ENCODE peak calls at places on chromosome 14, in five cellular contexts. One of them, this sample, is unnamed. For H3K4me1, the result is how much of the 10 kb centered on the place peaks cover.

GRCh38 chr14:63745858-63746425 is 18.1 kb upstream of the SGPP1 start:
- DNase-seq in GM23338: no peak
- DNase-seq in transverse colon: peak
- DNase-seq in ascending aorta: no peak
- DNase-seq in neuronal stem cell: no peak
- DNase-seq in this sample: no peak

GRCh38 chr14:104298458-104298857 is 160.1 kb downstream of the KIF26A start:
- DNase-seq in GM23338: no peak
- DNase-seq in transverse colon: no peak
- DNase-seq in ascending aorta: no peak
- DNase-seq in neuronal stem cell: no peak
- DNase-seq in this sample: no peak

GRCh38 chr14:73463411-73463810 is 5.1 kb upstream of the NUMB start:
- DNase-seq in GM23338: no peak
- DNase-seq in transverse colon: peak
- DNase-seq in ascending aorta: peak
- DNase-seq in neuronal stem cell: no peak
- DNase-seq in this sample: peak

GRCh38 chr14:105315211-105315721 is 718 bp downstream of the PACS2 start:
- DNase-seq in GM23338: peak
- DNase-seq in transverse colon: peak
- DNase-seq in ascending aorta: no peak
- DNase-seq in neuronal stem cell: no peak
- DNase-seq in this sample: no peak

GRCh38 chr14:54671537-54671936 is 104.6 kb downstream of the SAMD4A start:
- DNase-seq in GM23338: no peak
- DNase-seq in transverse colon: no peak
- DNase-seq in ascending aorta: no peak
- DNase-seq in neuronal stem cell: no peak
- DNase-seq in this sample: no peak

GRCh38 chr14:75615200-75615599 is 36.8 kb downstream of the FLVCR2 start:
- DNase-seq in GM23338: no peak
- DNase-seq in transverse colon: no peak
- DNase-seq in ascending aorta: no peak
- DNase-seq in neuronal stem cell: no peak
- DNase-seq in this sample: peak

GRCh38 chr14:105884808-105885281 is 358.5 kb downstream of the TMEM121 start:
- DNase-seq in GM23338: no peak
- DNase-seq in transverse colon: no peak
- DNase-seq in ascending aorta: no peak
- DNase-seq in neuronal stem cell: no peak
- DNase-seq in this sample: peak

GRCh38 chr14:83120187-83120586 is 1586.5 kb upstream of the SEL1L start:
- DNase-seq in GM23338: no peak
- DNase-seq in transverse colon: no peak
- DNase-seq in ascending aorta: no peak
- DNase-seq in neuronal stem cell: no peak
- DNase-seq in this sample: no peak

GRCh38 chr14:103143535-103143934 is 20.3 kb downstream of the TNFAIP2 start:
- DNase-seq in GM23338: no peak
- DNase-seq in transverse colon: no peak
- DNase-seq in ascending aorta: no peak
- DNase-seq in neuronal stem cell: no peak
- DNase-seq in this sample: no peak

GRCh38 chr14:44339256-44339655 is 167.8 kb downstream of the FSCB start:
- DNase-seq in GM23338: no peak
- DNase-seq in transverse colon: no peak
- DNase-seq in ascending aorta: no peak
- DNase-seq in neuronal stem cell: no peak
- DNase-seq in this sample: no peak
- H3K27ac ChIP-seq in GM23338: no peak
- H3K27ac ChIP-seq in transverse colon: no peak
- H3K27ac ChIP-seq in ascending aorta: no peak
- H3K27ac ChIP-seq in neuronal stem cell: no peak
- H3K27ac ChIP-seq in this sample: no peak

GRCh38 chr14:95147597-95147996 is 9.7 kb downstream of the DICER1 start:
- DNase-seq in GM23338: no peak
- DNase-seq in transverse colon: no peak
- DNase-seq in ascending aorta: no peak
- DNase-seq in neuronal stem cell: no peak
- DNase-seq in this sample: no peak
- H3K4me1 ChIP-seq in GM23338: half or more
- H3K4me1 ChIP-seq in transverse colon: under half
- H3K4me1 ChIP-seq in ascending aorta: under half
- H3K4me1 ChIP-seq in neuronal stem cell: under half
- H3K4me1 ChIP-seq in this sample: under half

GRCh38 chr14:38248629-38249028 is 7.3 kb downstream of the CLEC14A start:
- DNase-seq in GM23338: peak
- DNase-seq in transverse colon: no peak
- DNase-seq in ascending aorta: no peak
- DNase-seq in neuronal stem cell: no peak
- DNase-seq in this sample: no peak

GRCh38 chr14:38254565-38255407 is 1.1 kb downstream of the CLEC14A start:
- DNase-seq in GM23338: no peak
- DNase-seq in transverse colon: no peak
- DNase-seq in ascending aorta: no peak
- DNase-seq in neuronal stem cell: no peak
- DNase-seq in this sample: peak

GRCh38 chr14:38250316-38250715 is 5.6 kb downstream of the CLEC14A start:
- DNase-seq in GM23338: no peak
- DNase-seq in transverse colon: no peak
- DNase-seq in ascending aorta: no peak
- DNase-seq in neuronal stem cell: no peak
- DNase-seq in this sample: no peak

GRCh38 chr14:38255408-38255672 is 553 bp downstream of the CLEC14A start:
- DNase-seq in GM23338: peak
- DNase-seq in transverse colon: no peak
- DNase-seq in ascending aorta: no peak
- DNase-seq in neuronal stem cell: no peak
- DNase-seq in this sample: peak

DNA sequence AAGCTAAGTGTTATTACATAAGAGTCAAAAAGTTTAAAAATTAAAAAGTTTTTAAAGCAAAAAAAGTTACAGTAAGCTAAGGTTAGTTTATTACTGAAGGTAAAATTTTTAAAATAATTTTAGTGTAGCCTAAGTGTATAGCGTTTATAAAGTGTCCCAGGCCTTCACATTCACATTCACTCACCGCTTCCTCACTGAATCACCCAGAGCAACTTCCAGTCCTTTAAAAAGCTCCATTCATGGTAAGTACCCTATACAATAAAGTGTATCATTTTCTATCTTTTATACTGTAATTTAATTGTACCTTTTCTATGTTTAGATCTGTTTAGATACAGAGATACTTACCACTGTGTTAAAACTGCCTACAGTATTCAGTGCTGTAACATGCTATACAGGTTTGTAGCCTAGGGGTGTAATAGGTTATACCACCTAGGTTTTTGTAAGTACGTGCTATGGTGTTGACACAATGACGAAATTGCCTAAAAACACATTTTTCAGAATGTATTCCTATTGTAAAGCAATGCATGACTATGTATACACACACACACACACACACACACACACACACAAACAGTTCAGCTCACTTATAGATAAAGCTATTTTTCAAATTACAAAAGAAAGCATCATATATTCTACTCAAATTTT is 3.7 kb downstream of the CLEC14A start:
- DNase-seq in GM23338: no peak
- DNase-seq in transverse colon: no peak
- DNase-seq in ascending aorta: no peak
- DNase-seq in neuronal stem cell: no peak
- DNase-seq in this sample: no peak
- H3K4me3 ChIP-seq in GM23338: no peak
- H3K4me3 ChIP-seq in transverse colon: no peak
- H3K4me3 ChIP-seq in ascending aorta: no peak
- H3K4me3 ChIP-seq in neuronal stem cell: no peak
- H3K4me3 ChIP-seq in this sample: peak

DNA sequence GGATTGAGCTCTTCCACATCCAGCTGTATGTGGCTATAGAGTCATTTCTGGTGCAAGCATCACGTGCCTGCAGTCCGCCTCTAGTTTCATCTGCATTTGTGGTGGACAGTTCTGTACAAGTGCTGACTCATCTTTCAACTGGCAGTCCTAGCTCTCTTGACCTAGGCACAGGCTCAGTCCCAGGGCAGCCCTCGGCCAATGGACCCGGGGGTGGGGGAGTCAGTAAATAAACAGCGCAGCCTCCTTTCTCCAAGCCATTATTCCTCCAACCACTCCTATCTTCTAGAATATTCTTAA is 41.8 kb upstream of the FRMD6 start:
- DNase-seq in GM23338: no peak
- DNase-seq in transverse colon: peak
- DNase-seq in ascending aorta: no peak
- DNase-seq in neuronal stem cell: no peak
- DNase-seq in this sample: no peak
- H3K27ac ChIP-seq in GM23338: no peak
- H3K27ac ChIP-seq in transverse colon: no peak
- H3K27ac ChIP-seq in ascending aorta: no peak
- H3K27ac ChIP-seq in neuronal stem cell: no peak
- H3K27ac ChIP-seq in this sample: no peak

GRCh38 chr14:24185015-24185414 is 3.6 kb downstream of the IPO4 start:
- DNase-seq in GM23338: no peak
- DNase-seq in transverse colon: no peak
- DNase-seq in ascending aorta: no peak
- DNase-seq in neuronal stem cell: no peak
- DNase-seq in this sample: no peak
- H3K4me1 ChIP-seq in GM23338: under half
- H3K4me1 ChIP-seq in transverse colon: under half
- H3K4me1 ChIP-seq in ascending aorta: under half
- H3K4me1 ChIP-seq in neuronal stem cell: under half
- H3K4me1 ChIP-seq in this sample: under half

DNA sequence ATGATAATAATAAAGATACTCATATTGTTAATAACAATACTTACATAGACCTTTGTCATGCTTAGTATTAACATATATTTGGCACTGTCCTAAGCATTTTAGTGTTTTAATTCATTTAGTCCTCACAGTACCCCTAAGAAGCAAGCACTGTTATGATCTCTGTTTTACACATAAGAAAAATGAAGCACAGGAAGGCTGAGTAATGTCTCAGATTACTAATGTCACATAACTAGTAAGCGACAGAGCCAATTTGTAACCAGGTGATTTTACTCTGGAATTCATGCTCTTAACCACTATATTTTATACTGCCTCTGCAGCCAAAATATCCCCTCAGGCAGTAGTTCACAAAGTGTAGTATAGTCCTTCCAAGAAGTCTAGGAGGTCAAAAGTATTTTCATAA is 20.2 kb downstream of the TMEM253 start:
- DNase-seq in GM23338: no peak
- DNase-seq in transverse colon: no peak
- DNase-seq in ascending aorta: no peak
- DNase-seq in neuronal stem cell: no peak
- DNase-seq in this sample: no peak
- H3K4me3 ChIP-seq in GM23338: no peak
- H3K4me3 ChIP-seq in transverse colon: no peak
- H3K4me3 ChIP-seq in ascending aorta: no peak
- H3K4me3 ChIP-seq in neuronal stem cell: no peak
- H3K4me3 ChIP-seq in this sample: no peak

GRCh38 chr14:99981806-99982205 is 83.4 kb upstream of the EVL start:
- DNase-seq in GM23338: peak
- DNase-seq in transverse colon: no peak
- DNase-seq in ascending aorta: no peak
- DNase-seq in neuronal stem cell: no peak
- DNase-seq in this sample: no peak

GRCh38 chr14:99980299-99980698 is 84.9 kb upstream of the EVL start:
- DNase-seq in GM23338: no peak
- DNase-seq in transverse colon: no peak
- DNase-seq in ascending aorta: no peak
- DNase-seq in neuronal stem cell: no peak
- DNase-seq in this sample: no peak

GRCh38 chr14:99986416-99986815 is 78.8 kb upstream of the EVL start:
- DNase-seq in GM23338: no peak
- DNase-seq in transverse colon: no peak
- DNase-seq in ascending aorta: no peak
- DNase-seq in neuronal stem cell: no peak
- DNase-seq in this sample: no peak

GRCh38 chr14:99982449-99983250 is 82.6 kb upstream of the EVL start:
- DNase-seq in GM23338: peak
- DNase-seq in transverse colon: peak
- DNase-seq in ascending aorta: no peak
- DNase-seq in neuronal stem cell: peak
- DNase-seq in this sample: no peak

GRCh38 chr14:99983251-99984012 is 81.8 kb upstream of the EVL start:
- DNase-seq in GM23338: no peak
- DNase-seq in transverse colon: no peak
- DNase-seq in ascending aorta: no peak
- DNase-seq in neuronal stem cell: no peak
- DNase-seq in this sample: no peak
- H3K27ac ChIP-seq in GM23338: no peak
- H3K27ac ChIP-seq in transverse colon: no peak
- H3K27ac ChIP-seq in ascending aorta: no peak
- H3K27ac ChIP-seq in neuronal stem cell: no peak
- H3K27ac ChIP-seq in this sample: no peak